ENCODE peak calls at places on chromosomes 11 and 22, in four cellular contexts. Z, R, G and U are unnamed samples. For H3K9me3, the result is how much of the 10 kb centered on the place peaks cover.

GRCh38 chr11:64834723-64835615 is 9.5 kb downstream of the CDC42BPG start:
- DNase-seq in Z (no peak), R (peak), G (peak), U (no peak)

GRCh38 chr11:27722117-27722844 is 22.0 kb upstream of the BDNF start:
- DNase-seq in Z (no peak), R (peak), G (no peak), U (no peak)

GRCh38 chr11:6606471-6607189 is 3.1 kb downstream of the ILK start:
- DNase-seq in Z (peak), R (peak), G (peak), U (peak)

GRCh38 chr22:24550028-24550901 is 4.7 kb downstream of the GUCD1 start:
- DNase-seq in Z (no peak), R (peak), G (no peak), U (no peak)

GRCh38 chr11:7220636-7221035 is 31.1 kb upstream of the SYT9 start:
- DNase-seq in Z (no peak), R (no peak), G (no peak), U (no peak)

GRCh38 chr22:49270595-49271368 is 556.9 kb downstream of the BRD1 start:
- DNase-seq in Z (no peak), R (no peak), G (no peak), U (no peak)

GRCh38 chr11:11786771-11787170 is 55.0 kb upstream of the USP47 start:
- DNase-seq in Z (no peak), R (peak), G (no peak), U (no peak)

GRCh38 chr11:11408436-11409221 is 55.6 kb upstream of the CSNK2A3 start:
- DNase-seq in Z (no peak), R (peak), G (no peak), U (no peak)

GRCh38 chr11:113549611-113550061 is 74.4 kb upstream of the DRD2 start:
- DNase-seq in Z (no peak), R (peak), G (peak), U (no peak)

GRCh38 chr11:117868815-117869642 is 7.4 kb downstream of the FXYD6 start:
- DNase-seq in Z (no peak), R (no peak), G (no peak), U (no peak)

GRCh38 chr11:33722579-33723234 is 13.5 kb downstream of the CD59 start:
- DNase-seq in Z (no peak), R (peak), G (peak), U (no peak)

GRCh38 chr22:46757104-46757503 is 5.3 kb upstream of the TBC1D22A start:
- DNase-seq in Z (no peak), R (no peak), G (no peak), U (no peak)

GRCh38 chr11:17770048-17770652 is 35.6 kb downstream of the KCNC1 start:
- DNase-seq in Z (no peak), R (no peak), G (peak), U (no peak)

GRCh38 chr22:42192547-42192946 is 61.9 kb upstream of the CYP2D6 start:
- DNase-seq in Z (no peak), R (no peak), G (no peak), U (no peak)

GRCh38 chr11:4539603-4540219 is 5.3 kb upstream of the OR52M1 start:
- DNase-seq in Z (peak), R (peak), G (peak), U (peak)

GRCh38 chr11:68371176-68372041 is 59.0 kb downstream of the LRP5 start:
- DNase-seq in Z (no peak), R (peak), G (no peak), U (no peak)

GRCh38 chr11:36296925-36297604 is 977 bp downstream of the PRR5L start:
- DNase-seq in Z (no peak), R (peak), G (no peak), U (peak)
- H3K4me3 ChIP-seq in Z (no peak), R (no peak), G (no peak), U (no peak)

GRCh38 chr11:45723421-45723820 is 58.0 kb upstream of the CHST1 start:
- DNase-seq in Z (no peak), R (no peak), G (no peak), U (no peak)

GRCh38 chr11:45724145-45724544 is 58.7 kb upstream of the CHST1 start:
- DNase-seq in Z (no peak), R (no peak), G (no peak), U (no peak)

GRCh38 chr11:45725121-45725520 is 59.7 kb upstream of the CHST1 start:
- DNase-seq in Z (no peak), R (no peak), G (no peak), U (no peak)

GRCh38 chr11:45725776-45726606 is 60.6 kb upstream of the CHST1 start:
- DNase-seq in Z (no peak), R (no peak), G (no peak), U (no peak)

GRCh38 chr11:45722144-45722543 is 56.7 kb upstream of the CHST1 start:
- DNase-seq in Z (no peak), R (no peak), G (no peak), U (no peak)
- H3K9me3 ChIP-seq in Z (under half), R (under half), G (under half), U (under half)

GRCh38 chr11:85759915-85760314 is 51.0 kb downstream of the SYTL2 start:
- DNase-seq in Z (no peak), R (peak), G (peak), U (peak)

GRCh38 chr11:85764796-85765195 is 46.1 kb downstream of the SYTL2 start:
- DNase-seq in Z (no peak), R (no peak), G (no peak), U (no peak)

GRCh38 chr11:85765835-85766234 is 45.1 kb downstream of the SYTL2 start:
- DNase-seq in Z (no peak), R (no peak), G (no peak), U (no peak)

GRCh38 chr11:85758480-85759039 is 52.4 kb downstream of the SYTL2 start:
- DNase-seq in Z (no peak), R (no peak), G (no peak), U (no peak)

DNA sequence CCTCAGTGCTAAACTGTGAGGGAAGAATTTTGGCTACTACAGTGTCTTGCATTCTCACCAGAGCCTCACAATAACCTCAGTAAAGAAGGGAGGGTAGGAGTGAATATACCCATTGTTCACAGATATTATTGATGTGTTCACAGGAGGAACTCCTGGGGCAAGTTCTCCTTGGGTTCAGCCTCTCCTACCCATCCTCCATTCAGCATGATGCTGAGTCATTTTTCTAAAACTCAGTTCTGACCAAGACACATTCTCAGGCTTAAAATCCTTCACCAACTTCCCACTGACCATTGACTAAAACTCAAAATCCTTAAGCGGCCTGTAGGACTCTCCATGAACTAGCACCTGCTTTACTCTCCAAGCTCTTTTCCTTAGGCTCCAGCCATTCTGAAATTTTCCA is 48.7 kb downstream of the SYTL2 start:
- DNase-seq in Z (no peak), R (peak), G (no peak), U (no peak)
- H3K4me3 ChIP-seq in Z (no peak), R (no peak), G (no peak), U (no peak)

DNA sequence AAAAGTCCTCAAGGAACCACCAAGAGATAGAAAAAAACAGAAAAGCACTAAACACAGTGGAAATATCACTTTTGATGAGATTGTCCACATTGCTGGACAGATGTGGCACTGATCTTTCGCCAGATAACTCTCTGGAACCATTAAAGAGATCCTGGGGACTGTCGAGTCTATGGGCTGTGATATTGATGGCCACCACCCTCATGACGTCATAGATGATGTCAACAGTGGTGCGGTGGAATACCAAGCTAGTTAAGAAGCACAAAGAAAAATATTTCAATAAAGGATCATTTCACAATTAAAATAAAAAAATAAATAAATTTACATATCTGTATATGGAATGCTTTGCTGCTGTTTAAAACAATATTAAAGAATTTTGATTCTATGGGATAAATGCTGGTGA is 45.5 kb downstream of the ARL14EP start:
- DNase-seq in Z (no peak), R (no peak), G (no peak), U (no peak)
- H3K9me3 ChIP-seq in Z (under half), R (under half), G (under half), U (under half)

GRCh38 chr11:8811571-8811970 is 99.4 kb upstream of the AKIP1 start:
- DNase-seq in Z (no peak), R (peak), G (no peak), U (no peak)
- H3K4me3 ChIP-seq in Z (no peak), R (peak), G (no peak), U (peak)

GRCh38 chr22:23184100-23184763 is 3.9 kb downstream of the BCR start:
- DNase-seq in Z (no peak), R (no peak), G (no peak), U (no peak)

GRCh38 chr22:23190526-23190925 is 10.2 kb downstream of the BCR start:
- DNase-seq in Z (no peak), R (no peak), G (no peak), U (no peak)

GRCh38 chr22:23187201-23187600 is 6.9 kb downstream of the BCR start:
- DNase-seq in Z (no peak), R (no peak), G (no peak), U (no peak)

GRCh38 chr22:23184764-23185113 is 4.4 kb downstream of the BCR start:
- DNase-seq in Z (no peak), R (no peak), G (no peak), U (no peak)

GRCh38 chr22:23187871-23188700 is 7.8 kb downstream of the BCR start:
- DNase-seq in Z (no peak), R (peak), G (peak), U (no peak)
- H3K9me3 ChIP-seq in Z (under half), R (under half), G (under half), U (under half)

GRCh38 chr11:61719968-61720367 is 32.5 kb upstream of the MYRF start:
- DNase-seq in Z (no peak), R (no peak), G (no peak), U (no peak)
- H3K4me3 ChIP-seq in Z (no peak), R (no peak), G (no peak), U (no peak)

DNA sequence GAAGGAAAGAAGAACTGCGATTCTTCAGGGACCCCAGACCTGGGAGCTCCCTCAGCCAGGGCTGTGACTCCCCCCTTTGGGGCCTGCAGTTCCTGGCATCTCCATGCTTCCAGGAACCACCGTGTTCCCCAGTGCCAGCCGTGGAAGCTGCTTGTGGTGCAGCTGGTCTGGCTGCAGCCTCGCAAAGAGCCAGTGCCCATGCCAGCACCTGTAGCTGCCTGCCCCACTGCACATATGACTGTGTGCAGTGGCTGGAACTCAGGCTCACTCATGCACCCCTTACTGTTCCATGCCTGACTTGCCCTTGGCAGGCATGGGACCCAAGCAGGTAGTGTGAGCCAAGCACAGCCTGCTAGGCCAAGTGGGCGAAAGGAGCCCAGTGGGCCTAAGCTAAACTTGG is 401.3 kb downstream of the LRRC4C start:
- DNase-seq in Z (no peak), R (no peak), G (no peak), U (no peak)
- H3K9me3 ChIP-seq in Z (under half), R (under half), G (under half), U (under half)